ENCODE peak calls at places on chromosomes 12 and 14, in seven cellular contexts. T is HepG2, O is H1, C is GM12878, E is HCT116, X is K562, P is SK-N-SH. I is an unnamed sample.
A peak's percentile ranks its signal among the peaks of the same experiment; 100 is the strongest.

GRCh38 chr12:93571360-93571853 is 1.1 kb upstream of the SOCS2 start:
- DNase-seq in C (no peak), X (peak; percentile 75), E (peak; percentile 50), T (peak; percentile 10), P (peak; percentile 86), O (no peak), I (peak; percentile 91)

GRCh38 chr12:115983226-115983798 is 294.2 kb downstream of the MED13L start:
- DNase-seq in X (peak; percentile 15), C (no peak), E (no peak), O (peak; percentile 25), T (peak; percentile 4), P (no peak), I (peak; percentile 38)

GRCh38 chr14:67495827-67496226 is 7.3 kb upstream of the TMEM229B start:
- DNase-seq in T (no peak), O (no peak), E (no peak), C (no peak), P (no peak), X (no peak), I (no peak)

GRCh38 chr12:70724444-70724843 is 87.2 kb upstream of the PTPRB start:
- DNase-seq in O (no peak), E (peak; percentile 35), P (no peak), C (no peak), X (no peak), T (no peak), I (peak; percentile 16)

GRCh38 chr12:58087428-58088117 is 146.2 kb downstream of the ATP23 start:
- DNase-seq in X (peak; percentile 49), O (no peak), C (no peak), E (no peak), P (peak; percentile 8), T (no peak), I (peak; percentile 27)

GRCh38 chr14:72518809-72519377 is 375.0 kb downstream of the DPF3 start:
- DNase-seq in T (no peak), X (no peak), E (no peak), P (no peak), O (no peak), C (peak; percentile 77), I (no peak)

GRCh38 chr12:5014269-5014668 is 29.4 kb upstream of the KCNA5 start:
- DNase-seq in T (no peak), E (no peak), P (no peak), C (no peak), O (no peak), X (no peak), I (no peak)

GRCh38 chr12:112122823-112123690 is 2.3 kb upstream of the TRAFD1 start:
- DNase-seq in E (no peak), P (no peak), T (peak; percentile 72), X (peak; percentile 35), O (no peak), C (no peak), I (no peak)

GRCh38 chr14:98077176-98077575 is 1194.8 kb downstream of the BCL11B start:
- DNase-seq in T (no peak), C (no peak), X (no peak), O (no peak), P (no peak), E (no peak), I (no peak)

GRCh38 chr12:43676183-43676813 is 82.3 kb downstream of the PUS7L start:
- DNase-seq in T (peak; percentile 45), C (peak; percentile 8), E (peak; percentile 46), P (peak; percentile 41), O (no peak), X (peak; percentile 49), I (peak; percentile 16)

GRCh38 chr14:92470215-92470614 is 43.4 kb upstream of the RIN3 start:
- DNase-seq in E (no peak), T (no peak), O (no peak), C (no peak), P (no peak), X (no peak), I (no peak)

GRCh38 chr14:61343991-61344405 is 22.6 kb downstream of the PRKCH start:
- DNase-seq in P (no peak), O (no peak), C (no peak), T (no peak), X (no peak), E (no peak), I (no peak)

GRCh38 chr12:109937371-109937770 is 37.3 kb downstream of the TCHP start:
- DNase-seq in C (no peak), O (no peak), E (no peak), T (no peak), P (no peak), X (no peak), I (no peak)

GRCh38 chr14:80456200-80456599 is 244.9 kb upstream of the DIO2 start:
- DNase-seq in E (no peak), O (no peak), C (no peak), T (no peak), P (no peak), X (no peak), I (no peak)
- TF ChIP-seq YY1 in E (no peak), O (no peak), C (no peak), T (no peak), P (no peak), X (no peak), I (no peak)

DNA sequence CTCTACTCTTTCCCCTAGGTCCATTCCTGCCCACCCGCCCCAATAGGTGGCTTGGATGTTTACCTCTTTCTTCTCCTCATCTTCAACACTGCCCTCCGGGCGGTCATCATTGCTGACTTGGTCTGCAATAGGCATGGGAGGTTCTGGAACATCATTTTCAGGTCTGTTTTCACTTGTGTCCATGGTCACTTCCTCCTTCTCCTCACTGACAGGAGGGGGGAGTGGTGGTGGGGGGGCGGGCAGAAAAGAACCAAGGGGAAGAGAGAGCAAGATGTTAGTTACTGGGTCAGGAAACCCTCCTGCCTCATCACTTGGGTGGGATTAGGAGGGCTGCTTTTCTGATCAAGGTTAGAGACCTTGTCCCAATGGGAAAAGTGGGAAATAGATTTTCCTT is 12.1 kb upstream of the CDH24 start:
- DNase-seq in P (no peak), O (no peak), X (no peak), T (no peak), C (no peak), E (no peak), I (no peak)
- TF ChIP-seq YY1 in P (no peak), O (no peak), X (no peak), T (no peak), C (no peak), E (no peak), I (no peak)

DNA sequence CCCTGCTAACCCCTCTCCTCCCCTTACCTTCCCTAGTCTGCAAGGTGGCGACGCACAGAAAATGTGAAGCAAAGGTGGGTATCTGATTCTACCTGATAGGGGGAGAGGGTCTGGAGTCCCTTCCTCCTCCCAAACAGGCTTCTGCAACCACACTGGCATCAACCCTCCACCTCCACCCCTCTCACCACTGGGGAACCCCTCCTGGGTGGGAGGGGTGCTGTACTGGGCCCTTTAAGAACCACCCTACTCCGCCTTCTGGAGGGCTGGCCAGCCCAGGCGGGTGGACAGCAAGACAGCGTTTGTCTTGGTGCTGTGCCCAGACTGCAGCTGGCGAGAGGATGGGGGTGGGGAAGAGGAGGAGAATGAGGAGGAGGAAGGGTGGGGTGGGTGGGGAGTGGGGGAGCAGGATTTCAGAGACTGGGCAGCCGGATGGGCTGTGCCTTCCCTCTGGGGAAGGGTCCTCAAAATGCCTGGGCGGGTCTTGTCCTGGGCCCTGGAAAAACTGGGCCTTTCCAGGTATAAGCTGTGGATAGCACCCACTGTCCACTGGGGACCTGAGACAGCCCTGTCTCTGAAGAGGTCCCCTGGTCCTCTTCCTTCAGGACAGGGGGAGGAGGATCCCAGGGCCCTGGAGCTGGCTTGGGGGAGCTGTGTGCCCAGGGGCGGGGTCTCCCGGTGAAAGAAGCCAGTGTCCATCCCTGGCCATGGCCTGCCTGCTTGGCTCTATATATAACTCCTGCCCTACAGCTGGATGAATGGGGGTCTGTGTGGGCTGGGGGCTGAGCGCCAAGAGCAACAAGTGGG is 2.8 kb downstream of the TNS2 start:
- DNase-seq in O (no peak), T (no peak), X (no peak), E (no peak), P (no peak), C (no peak), I (no peak)
- TF ChIP-seq YY1 in O (no peak), T (no peak), X (no peak), E (no peak), P (no peak), C (no peak), I (no peak)

GRCh38 chr14:74762917-74763802 is at the start of gene YLPM1:
- DNase-seq in T (peak; percentile 94), C (peak; percentile 97), O (peak; percentile 75), E (peak; percentile 96), P (peak; percentile 94), X (peak; percentile 85), I (peak; percentile 88)

GRCh38 chr14:74765721-74766120 is 2.6 kb downstream of the YLPM1 start:
- DNase-seq in O (no peak), X (no peak), T (no peak), P (no peak), E (no peak), C (no peak), I (no peak)

GRCh38 chr14:74763803-74764531 is 851 bp downstream of the YLPM1 start:
- DNase-seq in P (peak; percentile 28), C (no peak), O (no peak), E (no peak), X (no peak), T (no peak), I (no peak)
- TF ChIP-seq YY1 in P (no peak), C (no peak), O (no peak), E (no peak), X (no peak), T (no peak), I (no peak)

I was measured in NT2/D1.